ENCODE peak calls at places on chromosomes 13 and 19, in nine cellular contexts. X is NCI-H446 treated with DMSO at 0.1 percent for 48 hours, C is glutamatergic neuron, H is ELR, E is left colon, K is H9, F is fibroblast of lung, Y is left kidney, A is fibroblast of gingiva. T is an unnamed sample.
A peak's percentile ranks its signal among the peaks of the same experiment; 100 is the strongest.

GRCh38 chr13:48431987-48432615 is 19.2 kb upstream of the LPAR6 start:
- DNase-seq in X (no peak), C (no peak), H (peak; percentile 19), E (no peak), K (no peak), F (peak; percentile 51), Y (peak; percentile 55), A (peak; percentile 66), T (peak; percentile 73)

GRCh38 chr19:53597023-53597422 is 34.8 kb upstream of the DPRX start:
- DNase-seq in X (no peak), C (no peak), H (no peak), E (no peak), K (no peak), F (no peak), Y (no peak), A (no peak), T (no peak)

GRCh38 chr19:7540761-7541480 is 5.4 kb downstream of the PNPLA6 start:
- DNase-seq in X (no peak), C (peak; percentile 68), H (peak; percentile 65), E (no peak), K (peak; percentile 91), F (no peak), Y (peak; percentile 74), A (no peak), T (no peak)

GRCh38 chr19:6639439-6639838 is 30.5 kb downstream of the TNFSF14 start:
- DNase-seq in X (no peak), C (no peak), H (peak; percentile 62), E (no peak), K (no peak), F (no peak), Y (no peak), A (no peak), T (no peak)

GRCh38 chr13:107650081-107650701 is 565.1 kb downstream of the LIG4 start:
- DNase-seq in X (no peak), C (peak; percentile 80), H (peak; percentile 21), E (no peak), K (peak; percentile 78), F (peak; percentile 68), Y (peak; percentile 74), A (peak; percentile 38), T (peak; percentile 18)

GRCh38 chr19:46192990-46193650 is 36.4 kb upstream of the IGFL1 start:
- DNase-seq in X (no peak), C (no peak), H (peak; percentile 72), E (no peak), K (no peak), F (peak; percentile 50), Y (no peak), A (peak; percentile 62), T (peak; percentile 66)

GRCh38 chr13:27712421-27712820 is 79.9 kb upstream of the GSX1 start:
- DNase-seq in X (no peak), C (no peak), H (no peak), E (no peak), K (no peak), F (peak; percentile 15), Y (peak; percentile 6), A (no peak), T (peak; percentile 31)

GRCh38 chr19:49157445-49158224 is at the start of gene TRPM4:
- DNase-seq in X (peak; percentile 45), C (peak; percentile 96), H (peak; percentile 84), E (peak; percentile 94), K (peak; percentile 92), F (peak; percentile 67), Y (peak; percentile 97), A (peak; percentile 68), T (peak; percentile 67)

GRCh38 chr13:32538234-32538620 is 368 bp downstream of the N4BP2L2 start:
- DNase-seq in X (no peak), C (peak; percentile 14), H (peak; percentile 66), E (peak; percentile 71), K (no peak), F (peak; percentile 52), Y (no peak), A (peak; percentile 35), T (peak; percentile 41)

GRCh38 chr13:23871616-23872220 is 17.5 kb downstream of the MIPEP start:
- DNase-seq in X (peak; percentile 10), C (no peak), H (peak; percentile 66), E (no peak), K (no peak), F (peak; percentile 76), Y (peak; percentile 77), A (peak; percentile 53), T (peak; percentile 60)

GRCh38 chr13:44072536-44072935 is 192.8 kb downstream of the LACC1 start:
- DNase-seq in X (no peak), C (no peak), H (no peak), E (no peak), K (no peak), F (no peak), Y (no peak), A (no peak), T (no peak)

GRCh38 chr13:72504026-72504925 is 223.2 kb downstream of the MZT1 start:
- DNase-seq in X (peak; percentile 64), C (no peak), H (no peak), E (no peak), K (no peak), F (peak; percentile 43), Y (peak; percentile 37), A (peak; percentile 46), T (no peak)

GRCh38 chr19:4352701-4353121 is 9.3 kb downstream of the MPND start:
- DNase-seq in X (peak; percentile 16), C (peak; percentile 75), H (peak; percentile 80), E (no peak), K (peak; percentile 68), F (peak; percentile 77), Y (peak; percentile 84), A (peak; percentile 60), T (peak; percentile 64)

GRCh38 chr13:112658807-112659206 is 31.0 kb upstream of the ATP11A start:
- DNase-seq in X (no peak), C (no peak), H (peak; percentile 19), E (no peak), K (no peak), F (no peak), Y (peak; percentile 50), A (no peak), T (peak; percentile 6)

GRCh38 chr19:6738726-6739389 is 622 bp upstream of the TRIP10 start:
- DNase-seq in X (no peak), C (peak; percentile 64), H (peak; percentile 51), E (peak; percentile 86), K (no peak), F (no peak), Y (peak; percentile 66), A (no peak), T (no peak)

GRCh38 chr19:5949792-5950305 is 28.1 kb downstream of the RANBP3 start:
- DNase-seq in X (no peak), C (no peak), H (no peak), E (no peak), K (no peak), F (no peak), Y (peak; percentile 88), A (no peak), T (no peak)

GRCh38 chr19:19628499-19629134 is 597 bp upstream of the LPAR2 start:
- DNase-seq in X (no peak), C (peak; percentile 94), H (peak; percentile 72), E (peak; percentile 48), K (peak; percentile 95), F (peak; percentile 72), Y (peak; percentile 95), A (peak; percentile 26), T (peak; percentile 13)

GRCh38 chr13:79222427-79223205 is 183.4 kb downstream of the RBM26 start:
- DNase-seq in X (no peak), C (no peak), H (peak; percentile 8), E (no peak), K (no peak), F (no peak), Y (no peak), A (no peak), T (no peak)

GRCh38 chr13:114049626-114050101 is 75.8 kb upstream of the C13orf46 start:
- DNase-seq in X (no peak), C (no peak), H (no peak), E (no peak), K (no peak), F (no peak), Y (no peak), A (no peak), T (no peak)

GRCh38 chr19:6868341-6868740 is 19.0 kb upstream of the ADGRE1 start:
- DNase-seq in X (no peak), C (no peak), H (no peak), E (no peak), K (no peak), F (no peak), Y (no peak), A (no peak), T (no peak)

GRCh38 chr13:112966776-112967175 is 2.2 kb upstream of the MCF2L start:
- DNase-seq in X (no peak), C (no peak), H (no peak), E (no peak), K (no peak), F (no peak), Y (no peak), A (no peak), T (no peak)

GRCh38 chr19:18021121-18021755 is 13.3 kb downstream of the ARRDC2 start:
- DNase-seq in X (no peak), C (no peak), H (peak; percentile 89), E (peak; percentile 83), K (no peak), F (peak; percentile 71), Y (no peak), A (peak; percentile 76), T (peak; percentile 82)

GRCh38 chr19:46860846-46861690 is at the start of gene ARHGAP35:
- DNase-seq in X (no peak), C (peak; percentile 82), H (no peak), E (peak; percentile 80), K (peak; percentile 82), F (no peak), Y (peak; percentile 47), A (peak; percentile 85), T (no peak)

GRCh38 chr13:108850706-108851105 is 221.3 kb downstream of the MYO16 start:
- DNase-seq in X (no peak), C (no peak), H (no peak), E (no peak), K (no peak), F (no peak), Y (no peak), A (no peak), T (no peak)

GRCh38 chr13:22107549-22107948 is 436.7 kb downstream of the FGF9 start:
- DNase-seq in X (no peak), C (no peak), H (no peak), E (no peak), K (no peak), F (no peak), Y (peak; percentile 61), A (no peak), T (no peak)

GRCh38 chr19:13169769-13170168 is 19.6 kb downstream of the IER2 start:
- DNase-seq in X (no peak), C (no peak), H (peak; percentile 92), E (peak; percentile 66), K (no peak), F (peak; percentile 44), Y (no peak), A (no peak), T (peak; percentile 60)